ENCODE peak calls at places on chromosomes 7 and 10, in nine cellular contexts. One of them, this sample, is unnamed.

GRCh38 chr7:155948845-155949244 is 136.6 kb upstream of the SHH start:
- DNase-seq in fibroblast of the aortic adventitia: no peak
- DNase-seq in AG09319: no peak
- DNase-seq in psoas muscle: no peak
- DNase-seq in fibroblast of pulmonary artery: no peak
- DNase-seq in GM20000: no peak
- DNase-seq in GM06990: no peak
- DNase-seq in HCT116: no peak
- DNase-seq in progenitor cell of endocrine pancreas: no peak
- DNase-seq in this sample: no peak

GRCh38 chr10:33204049-33204448 is 130.4 kb downstream of the NRP1 start:
- DNase-seq in fibroblast of the aortic adventitia: peak
- DNase-seq in AG09319: no peak
- DNase-seq in psoas muscle: no peak
- DNase-seq in fibroblast of pulmonary artery: no peak
- DNase-seq in GM20000: no peak
- DNase-seq in GM06990: no peak
- DNase-seq in HCT116: no peak
- DNase-seq in progenitor cell of endocrine pancreas: no peak
- DNase-seq in this sample: no peak

GRCh38 chr10:91512458-91512857 is 102.3 kb downstream of the HECTD2 start:
- DNase-seq in fibroblast of the aortic adventitia: no peak
- DNase-seq in AG09319: no peak
- DNase-seq in psoas muscle: no peak
- DNase-seq in fibroblast of pulmonary artery: no peak
- DNase-seq in GM20000: no peak
- DNase-seq in GM06990: no peak
- DNase-seq in HCT116: no peak
- DNase-seq in progenitor cell of endocrine pancreas: no peak
- DNase-seq in this sample: no peak

GRCh38 chr10:67917169-67917568 is 32.7 kb downstream of the SIRT1 start:
- DNase-seq in fibroblast of the aortic adventitia: no peak
- DNase-seq in AG09319: no peak
- DNase-seq in psoas muscle: no peak
- DNase-seq in fibroblast of pulmonary artery: no peak
- DNase-seq in GM20000: no peak
- DNase-seq in GM06990: no peak
- DNase-seq in HCT116: no peak
- DNase-seq in progenitor cell of endocrine pancreas: no peak
- DNase-seq in this sample: no peak

GRCh38 chr7:135761751-135762488 is 13.3 kb upstream of the FAM180A start:
- DNase-seq in fibroblast of the aortic adventitia: no peak
- DNase-seq in AG09319: no peak
- DNase-seq in psoas muscle: no peak
- DNase-seq in fibroblast of pulmonary artery: peak
- DNase-seq in GM20000: no peak
- DNase-seq in GM06990: no peak
- DNase-seq in HCT116: no peak
- DNase-seq in progenitor cell of endocrine pancreas: no peak
- DNase-seq in this sample: no peak

GRCh38 chr10:69004821-69005220 is 16.2 kb downstream of the KIFBP start:
- DNase-seq in fibroblast of the aortic adventitia: peak
- DNase-seq in AG09319: peak
- DNase-seq in psoas muscle: no peak
- DNase-seq in fibroblast of pulmonary artery: peak
- DNase-seq in GM20000: peak
- DNase-seq in GM06990: no peak
- DNase-seq in HCT116: peak
- DNase-seq in progenitor cell of endocrine pancreas: no peak
- DNase-seq in this sample: no peak

GRCh38 chr10:5565671-5566581 is 41.2 kb downstream of the CALML3 start:
- DNase-seq in fibroblast of the aortic adventitia: no peak
- DNase-seq in AG09319: no peak
- DNase-seq in psoas muscle: peak
- DNase-seq in fibroblast of pulmonary artery: peak
- DNase-seq in GM20000: no peak
- DNase-seq in GM06990: no peak
- DNase-seq in HCT116: no peak
- DNase-seq in progenitor cell of endocrine pancreas: no peak
- DNase-seq in this sample: no peak

GRCh38 chr7:15326044-15326644 is 235.7 kb downstream of the AGMO start:
- DNase-seq in fibroblast of the aortic adventitia: peak
- DNase-seq in AG09319: no peak
- DNase-seq in psoas muscle: no peak
- DNase-seq in fibroblast of pulmonary artery: peak
- DNase-seq in GM20000: peak
- DNase-seq in GM06990: no peak
- DNase-seq in HCT116: peak
- DNase-seq in progenitor cell of endocrine pancreas: no peak
- DNase-seq in this sample: no peak

GRCh38 chr10:33291053-33291592 is 43.3 kb downstream of the NRP1 start:
- DNase-seq in fibroblast of the aortic adventitia: peak
- DNase-seq in AG09319: peak
- DNase-seq in psoas muscle: no peak
- DNase-seq in fibroblast of pulmonary artery: peak
- DNase-seq in GM20000: no peak
- DNase-seq in GM06990: no peak
- DNase-seq in HCT116: no peak
- DNase-seq in progenitor cell of endocrine pancreas: no peak
- DNase-seq in this sample: no peak

GRCh38 chr10:76621886-76622620 is 1015.6 kb downstream of the KCNMA1 start:
- DNase-seq in fibroblast of the aortic adventitia: no peak
- DNase-seq in AG09319: no peak
- DNase-seq in psoas muscle: no peak
- DNase-seq in fibroblast of pulmonary artery: no peak
- DNase-seq in GM20000: no peak
- DNase-seq in GM06990: no peak
- DNase-seq in HCT116: no peak
- DNase-seq in progenitor cell of endocrine pancreas: no peak
- DNase-seq in this sample: no peak

GRCh38 chr7:28239823-28240204 is 59.2 kb upstream of the JAZF1 start:
- DNase-seq in fibroblast of the aortic adventitia: no peak
- DNase-seq in AG09319: no peak
- DNase-seq in psoas muscle: no peak
- DNase-seq in fibroblast of pulmonary artery: no peak
- DNase-seq in GM20000: no peak
- DNase-seq in GM06990: peak
- DNase-seq in HCT116: no peak
- DNase-seq in progenitor cell of endocrine pancreas: no peak
- DNase-seq in this sample: no peak

GRCh38 chr10:38143587-38143986 is 49.5 kb downstream of the ZNF37A start:
- DNase-seq in fibroblast of the aortic adventitia: no peak
- DNase-seq in AG09319: no peak
- DNase-seq in psoas muscle: no peak
- DNase-seq in fibroblast of pulmonary artery: peak
- DNase-seq in GM20000: no peak
- DNase-seq in GM06990: no peak
- DNase-seq in HCT116: no peak
- DNase-seq in progenitor cell of endocrine pancreas: no peak
- DNase-seq in this sample: no peak

GRCh38 chr10:35349389-35349915 is 13.1 kb downstream of the CCNY start:
- DNase-seq in fibroblast of the aortic adventitia: no peak
- DNase-seq in AG09319: no peak
- DNase-seq in psoas muscle: no peak
- DNase-seq in fibroblast of pulmonary artery: no peak
- DNase-seq in GM20000: no peak
- DNase-seq in GM06990: no peak
- DNase-seq in HCT116: no peak
- DNase-seq in progenitor cell of endocrine pancreas: no peak
- DNase-seq in this sample: no peak

GRCh38 chr10:78891741-78892140 is 177.0 kb upstream of the ZMIZ1 start:
- DNase-seq in fibroblast of the aortic adventitia: no peak
- DNase-seq in AG09319: no peak
- DNase-seq in psoas muscle: no peak
- DNase-seq in fibroblast of pulmonary artery: no peak
- DNase-seq in GM20000: no peak
- DNase-seq in GM06990: no peak
- DNase-seq in HCT116: no peak
- DNase-seq in progenitor cell of endocrine pancreas: no peak
- DNase-seq in this sample: no peak

GRCh38 chr7:114070246-114070645 is 151.4 kb upstream of the PPP1R3A start:
- DNase-seq in fibroblast of the aortic adventitia: peak
- DNase-seq in AG09319: no peak
- DNase-seq in psoas muscle: no peak
- DNase-seq in fibroblast of pulmonary artery: peak
- DNase-seq in GM20000: no peak
- DNase-seq in GM06990: no peak
- DNase-seq in HCT116: no peak
- DNase-seq in progenitor cell of endocrine pancreas: no peak
- DNase-seq in this sample: no peak

GRCh38 chr7:147053761-147054160 is 937.2 kb downstream of the CNTNAP2 start:
- DNase-seq in fibroblast of the aortic adventitia: no peak
- DNase-seq in AG09319: no peak
- DNase-seq in psoas muscle: no peak
- DNase-seq in fibroblast of pulmonary artery: no peak
- DNase-seq in GM20000: no peak
- DNase-seq in GM06990: no peak
- DNase-seq in HCT116: no peak
- DNase-seq in progenitor cell of endocrine pancreas: no peak
- DNase-seq in this sample: no peak

GRCh38 chr7:98205162-98205845 is 5.9 kb upstream of the BHLHA15 start:
- DNase-seq in fibroblast of the aortic adventitia: no peak
- DNase-seq in AG09319: no peak
- DNase-seq in psoas muscle: no peak
- DNase-seq in fibroblast of pulmonary artery: no peak
- DNase-seq in GM20000: no peak
- DNase-seq in GM06990: no peak
- DNase-seq in HCT116: no peak
- DNase-seq in progenitor cell of endocrine pancreas: no peak
- DNase-seq in this sample: no peak

GRCh38 chr10:102230861-102231356 is 4.8 kb downstream of the ELOVL3 start:
- DNase-seq in fibroblast of the aortic adventitia: no peak
- DNase-seq in AG09319: no peak
- DNase-seq in psoas muscle: peak
- DNase-seq in fibroblast of pulmonary artery: peak
- DNase-seq in GM20000: peak
- DNase-seq in GM06990: peak
- DNase-seq in HCT116: peak
- DNase-seq in progenitor cell of endocrine pancreas: no peak
- DNase-seq in this sample: peak
- TF ChIP-seq CTCF in fibroblast of the aortic adventitia: peak
- TF ChIP-seq CTCF in AG09319: peak
- TF ChIP-seq CTCF in psoas muscle: no peak
- TF ChIP-seq CTCF in fibroblast of pulmonary artery: peak
- TF ChIP-seq CTCF in GM20000: peak
- TF ChIP-seq CTCF in GM06990: peak
- TF ChIP-seq CTCF in HCT116: no peak
- TF ChIP-seq CTCF in progenitor cell of endocrine pancreas: peak
- TF ChIP-seq CTCF in this sample: no peak

GRCh38 chr10:77782328-77783061 is 144.1 kb downstream of the DLG5 start:
- DNase-seq in fibroblast of the aortic adventitia: no peak
- DNase-seq in AG09319: no peak
- DNase-seq in psoas muscle: no peak
- DNase-seq in fibroblast of pulmonary artery: no peak
- DNase-seq in GM20000: no peak
- DNase-seq in GM06990: no peak
- DNase-seq in HCT116: no peak
- DNase-seq in progenitor cell of endocrine pancreas: no peak
- DNase-seq in this sample: no peak
- TF ChIP-seq CTCF in fibroblast of the aortic adventitia: no peak
- TF ChIP-seq CTCF in AG09319: no peak
- TF ChIP-seq CTCF in psoas muscle: no peak
- TF ChIP-seq CTCF in fibroblast of pulmonary artery: no peak
- TF ChIP-seq CTCF in GM20000: no peak
- TF ChIP-seq CTCF in GM06990: no peak
- TF ChIP-seq CTCF in HCT116: no peak
- TF ChIP-seq CTCF in progenitor cell of endocrine pancreas: no peak
- TF ChIP-seq CTCF in this sample: no peak

GRCh38 chr10:117546020-117546629 is 3.6 kb downstream of the EMX2 start:
- DNase-seq in fibroblast of the aortic adventitia: no peak
- DNase-seq in AG09319: no peak
- DNase-seq in psoas muscle: no peak
- DNase-seq in fibroblast of pulmonary artery: no peak
- DNase-seq in GM20000: no peak
- DNase-seq in GM06990: no peak
- DNase-seq in HCT116: no peak
- DNase-seq in progenitor cell of endocrine pancreas: no peak
- DNase-seq in this sample: no peak
- TF ChIP-seq CTCF in fibroblast of the aortic adventitia: no peak
- TF ChIP-seq CTCF in AG09319: no peak
- TF ChIP-seq CTCF in psoas muscle: no peak
- TF ChIP-seq CTCF in fibroblast of pulmonary artery: no peak
- TF ChIP-seq CTCF in GM20000: no peak
- TF ChIP-seq CTCF in GM06990: no peak
- TF ChIP-seq CTCF in HCT116: no peak
- TF ChIP-seq CTCF in progenitor cell of endocrine pancreas: no peak
- TF ChIP-seq CTCF in this sample: no peak

GRCh38 chr10:94088926-94089381 is 95.2 kb downstream of the PLCE1 start:
- DNase-seq in fibroblast of the aortic adventitia: peak
- DNase-seq in AG09319: no peak
- DNase-seq in psoas muscle: no peak
- DNase-seq in fibroblast of pulmonary artery: peak
- DNase-seq in GM20000: no peak
- DNase-seq in GM06990: no peak
- DNase-seq in HCT116: no peak
- DNase-seq in progenitor cell of endocrine pancreas: no peak
- DNase-seq in this sample: no peak

GRCh38 chr10:94097656-94098055 is 103.9 kb downstream of the PLCE1 start:
- DNase-seq in fibroblast of the aortic adventitia: peak
- DNase-seq in AG09319: no peak
- DNase-seq in psoas muscle: no peak
- DNase-seq in fibroblast of pulmonary artery: no peak
- DNase-seq in GM20000: no peak
- DNase-seq in GM06990: no peak
- DNase-seq in HCT116: no peak
- DNase-seq in progenitor cell of endocrine pancreas: no peak
- DNase-seq in this sample: no peak

GRCh38 chr10:94093286-94093905 is 99.7 kb downstream of the PLCE1 start:
- DNase-seq in fibroblast of the aortic adventitia: no peak
- DNase-seq in AG09319: no peak
- DNase-seq in psoas muscle: no peak
- DNase-seq in fibroblast of pulmonary artery: peak
- DNase-seq in GM20000: no peak
- DNase-seq in GM06990: no peak
- DNase-seq in HCT116: no peak
- DNase-seq in progenitor cell of endocrine pancreas: no peak
- DNase-seq in this sample: no peak

GRCh38 chr10:94094540-94094939 is 100.8 kb downstream of the PLCE1 start:
- DNase-seq in fibroblast of the aortic adventitia: no peak
- DNase-seq in AG09319: no peak
- DNase-seq in psoas muscle: no peak
- DNase-seq in fibroblast of pulmonary artery: no peak
- DNase-seq in GM20000: no peak
- DNase-seq in GM06990: no peak
- DNase-seq in HCT116: no peak
- DNase-seq in progenitor cell of endocrine pancreas: no peak
- DNase-seq in this sample: no peak

GRCh38 chr10:94092848-94093247 is 99.1 kb downstream of the PLCE1 start:
- DNase-seq in fibroblast of the aortic adventitia: peak
- DNase-seq in AG09319: no peak
- DNase-seq in psoas muscle: no peak
- DNase-seq in fibroblast of pulmonary artery: peak
- DNase-seq in GM20000: no peak
- DNase-seq in GM06990: no peak
- DNase-seq in HCT116: no peak
- DNase-seq in progenitor cell of endocrine pancreas: no peak
- DNase-seq in this sample: no peak
- TF ChIP-seq CTCF in fibroblast of the aortic adventitia: no peak
- TF ChIP-seq CTCF in AG09319: no peak
- TF ChIP-seq CTCF in psoas muscle: no peak
- TF ChIP-seq CTCF in fibroblast of pulmonary artery: no peak
- TF ChIP-seq CTCF in GM20000: no peak
- TF ChIP-seq CTCF in GM06990: no peak
- TF ChIP-seq CTCF in HCT116: no peak
- TF ChIP-seq CTCF in progenitor cell of endocrine pancreas: no peak
- TF ChIP-seq CTCF in this sample: no peak